ENCODE peak calls at places on chromosomes 2 and 18, in five cellular contexts. W is A549, D is hepatocyte, L is IMR-90, R is aorta. T is an unnamed sample. For H3K9me3, the result is how much of the 10 kb centered on the place peaks cover.

GRCh38 chr2:195756218-195756941 is 99.4 kb downstream of the SLC39A10 start:
- DNase-seq in W (no peak), D (no peak), L (peak), R (no peak), T (no peak)

GRCh38 chr18:9494778-9495302 is 19.5 kb downstream of the RALBP1 start:
- DNase-seq in W (no peak), D (no peak), L (peak), R (no peak), T (no peak)

GRCh38 chr2:168678153-168678853 is 124.1 kb upstream of the NOSTRIN start:
- DNase-seq in W (no peak), D (no peak), L (no peak), R (no peak), T (no peak)

GRCh38 chr18:46335551-46336059 is 231.4 kb downstream of the HAUS1 start:
- DNase-seq in W (no peak), D (no peak), L (no peak), R (no peak), T (no peak)

GRCh38 chr2:46164581-46165301 is 132.5 kb upstream of the EPAS1 start:
- DNase-seq in W (peak), D (peak), L (peak), R (peak), T (peak)

GRCh38 chr18:5890606-5891360 is 4.5 kb downstream of the TMEM200C start:
- DNase-seq in W (peak), D (peak), L (no peak), R (peak), T (peak)

GRCh38 chr2:68193774-68194372 is 36.2 kb downstream of the PNO1 start:
- DNase-seq in W (peak), D (no peak), L (peak), R (no peak), T (no peak)

GRCh38 chr2:23601301-23601965 is 216.5 kb downstream of the KLHL29 start:
- DNase-seq in W (no peak), D (no peak), L (peak), R (no peak), T (no peak)

GRCh38 chr18:67845035-67845434 is 328.5 kb upstream of the DSEL start:
- DNase-seq in W (no peak), D (no peak), L (no peak), R (no peak), T (no peak)

GRCh38 chr18:58544616-58545337 is 84.1 kb downstream of the ALPK2 start:
- DNase-seq in W (no peak), D (no peak), L (no peak), R (no peak), T (no peak)

GRCh38 chr2:51760441-51760840 is 728.5 kb upstream of the NRXN1 start:
- DNase-seq in W (no peak), D (no peak), L (no peak), R (no peak), T (no peak)

GRCh38 chr2:189628817-189629552 is 32.3 kb upstream of the ASNSD1 start:
- DNase-seq in W (no peak), D (no peak), L (no peak), R (no peak), T (no peak)

GRCh38 chr2:192390401-192390800 is 195.7 kb upstream of the TMEFF2 start:
- DNase-seq in W (no peak), D (no peak), L (no peak), R (no peak), T (no peak)

GRCh38 chr2:1614564-1614963 is 129.8 kb downstream of the PXDN start:
- DNase-seq in W (no peak), D (no peak), L (no peak), R (no peak), T (no peak)

GRCh38 chr2:15939556-15939853 is 845 bp upstream of the MYCN start:
- DNase-seq in W (peak), D (no peak), L (no peak), R (peak), T (peak)

GRCh38 chr2:159072795-159073194 is 104.4 kb downstream of the TANC1 start:
- DNase-seq in W (no peak), D (no peak), L (peak), R (no peak), T (no peak)

GRCh38 chr18:12637901-12638633 is 19.8 kb downstream of the SPIRE1 start:
- DNase-seq in W (no peak), D (no peak), L (peak), R (no peak), T (no peak)

GRCh38 chr2:168434164-168434563 is 21.9 kb upstream of the CERS6 start:
- DNase-seq in W (no peak), D (peak), L (no peak), R (no peak), T (no peak)

GRCh38 chr18:39318008-39318407 is 1752.4 kb upstream of the CELF4 start:
- DNase-seq in W (no peak), D (no peak), L (no peak), R (no peak), T (no peak)

GRCh38 chr2:95314598-95314963 is 17.4 kb downstream of the KCNIP3 start:
- DNase-seq in W (no peak), D (no peak), L (no peak), R (peak), T (peak)

GRCh38 chr2:85326946-85327756 is 638 bp downstream of the TGOLN2 start:
- DNase-seq in W (no peak), D (peak), L (peak), R (peak), T (peak)

GRCh38 chr2:163734911-163735691 is 707 bp downstream of the FIGN start:
- DNase-seq in W (no peak), D (no peak), L (peak), R (no peak), T (no peak)

GRCh38 chr2:144704696-144705095 is 184.8 kb upstream of the ZEB2 start:
- DNase-seq in W (no peak), D (no peak), L (no peak), R (no peak), T (no peak)

GRCh38 chr2:231124833-231125232 is at the start of gene HTR2B:
- DNase-seq in W (no peak), D (no peak), L (peak), R (no peak), T (no peak)

GRCh38 chr2:172836386-172837200 is 100.9 kb downstream of the RAPGEF4 start:
- DNase-seq in W (peak), D (no peak), L (peak), R (no peak), T (no peak)

GRCh38 chr2:46014911-46015654 is 282.1 kb upstream of the EPAS1 start:
- DNase-seq in W (no peak), D (no peak), L (no peak), R (no peak), T (no peak)

GRCh38 chr2:165891943-165892342 is 61.6 kb downstream of the TTC21B start:
- DNase-seq in W (no peak), D (no peak), L (peak), R (no peak), T (no peak)

GRCh38 chr2:95383635-95384027 is 18.9 kb upstream of the FAHD2A start:
- DNase-seq in W (no peak), D (no peak), L (no peak), R (no peak), T (no peak)

GRCh38 chr2:62474173-62474572 is 31.8 kb downstream of the TMEM17 start:
- DNase-seq in W (no peak), D (no peak), L (no peak), R (no peak), T (no peak)

DNA sequence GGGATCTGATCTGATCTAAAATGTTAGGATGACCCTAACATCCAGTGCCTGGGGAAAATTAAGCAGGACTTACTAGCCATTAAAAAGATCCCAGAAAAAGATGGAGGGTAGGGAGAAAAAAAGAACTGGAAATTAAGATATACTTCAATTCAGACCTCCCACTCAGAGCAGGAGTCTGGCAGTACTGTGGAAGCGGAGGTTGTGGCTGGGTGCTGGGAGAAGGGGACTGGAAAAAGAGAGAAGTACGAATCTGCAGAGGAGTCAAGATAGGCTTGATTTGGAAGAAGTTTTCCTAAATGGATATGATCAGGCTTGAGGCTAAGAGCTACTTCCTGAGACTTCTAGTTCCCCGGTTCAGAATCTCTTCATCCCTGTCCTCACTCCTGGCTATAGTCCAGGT is 33.5 kb upstream of the IHH start:
- DNase-seq in W (no peak), D (no peak), L (no peak), R (no peak), T (no peak)
- H3K4me3 ChIP-seq in W (no peak), D (no peak), L (no peak), R (no peak), T (no peak)

GRCh38 chr2:10773841-10774341 is 38.7 kb downstream of the PDIA6 start:
- DNase-seq in W (no peak), D (no peak), L (no peak), R (no peak), T (no peak)
- H3K27ac ChIP-seq in W (no peak), D (peak), L (no peak), R (no peak), T (peak)

DNA sequence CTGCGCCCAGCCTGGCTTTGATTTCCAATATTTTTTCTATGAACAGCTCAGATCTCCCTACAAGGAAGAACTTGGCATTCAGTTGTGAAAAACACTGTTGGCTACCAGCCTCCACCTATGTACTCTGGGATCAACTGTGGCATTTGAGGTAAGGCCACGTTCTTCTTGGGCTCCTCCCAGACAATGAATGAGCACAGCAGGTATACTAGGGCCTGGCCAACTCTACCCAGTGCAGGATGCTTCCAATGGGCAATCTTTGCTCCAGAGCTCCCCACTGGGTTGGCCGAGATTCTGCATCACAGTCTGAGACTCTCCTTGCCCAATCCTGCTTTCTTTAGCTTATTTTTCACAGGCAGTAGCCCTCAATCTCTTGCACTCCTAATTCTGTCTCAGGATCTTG is 75.9 kb downstream of the TMEM131 start:
- DNase-seq in W (no peak), D (no peak), L (no peak), R (no peak), T (no peak)
- H3K9me3 ChIP-seq in W (under half), D (under half), L (under half), R (under half), T (under half)

GRCh38 chr18:35242426-35242825 is 1.6 kb downstream of the ZNF397 start:
- DNase-seq in W (no peak), D (no peak), L (no peak), R (no peak), T (no peak)
- H3K4me3 ChIP-seq in W (no peak), D (no peak), L (no peak), R (no peak), T (no peak)

DNA sequence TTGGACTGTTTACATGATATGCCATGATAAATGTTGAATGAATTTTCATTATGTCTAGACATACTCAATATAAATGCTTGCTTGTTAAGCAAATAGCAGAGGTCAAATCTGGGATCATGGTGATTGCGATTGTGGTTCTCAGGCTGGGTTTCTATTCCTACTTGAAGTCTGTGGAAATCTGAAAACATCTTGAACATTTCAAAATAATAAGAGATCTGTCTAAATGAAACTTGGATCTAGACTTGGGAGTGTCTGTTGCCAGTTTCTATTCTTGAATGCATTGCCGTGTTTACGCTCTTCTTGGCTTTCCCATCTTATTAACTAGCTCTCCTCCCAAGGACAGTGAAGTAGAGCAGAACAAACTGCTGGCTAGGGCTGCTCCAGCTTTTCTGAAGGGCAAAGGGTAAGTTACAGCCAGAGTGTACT is 127.7 kb downstream of the DTNA start:
- DNase-seq in W (no peak), D (no peak), L (peak), R (no peak), T (peak)
- H3K27ac ChIP-seq in W (no peak), D (no peak), L (no peak), R (peak), T (peak)

GRCh38 chr2:34936089-34936488 is 1337.0 kb upstream of the FAM98A start:
- DNase-seq in W (no peak), D (no peak), L (no peak), R (no peak), T (peak)
- H3K9me3 ChIP-seq in W (under half), D (under half), L (under half), R (under half), T (under half)